ENCODE peak calls at places on chromosomes 12 and 14, in seven cellular contexts. F, L, Y, M, I, Z and K are unnamed samples.

GRCh38 chr12:22978962-22979361 is 354.0 kb downstream of the ETNK1 start:
- DNase-seq in F (peak; percentile 94), I (no peak), L (peak; percentile 87), Z (no peak), Y (peak; percentile 80), M (peak; percentile 97), K (peak; percentile 88)

GRCh38 chr14:89667983-89668382 is 250.9 kb upstream of the FOXN3 start:
- DNase-seq in F (no peak), Z (no peak), Y (no peak), M (peak; percentile 91), L (peak; percentile 7), I (no peak), K (peak; percentile 8)

GRCh38 chr14:71395151-71395604 is 487.9 kb downstream of the PCNX1 start:
- DNase-seq in Z (no peak), F (peak; percentile 35), Y (no peak), M (peak; percentile 27), I (no peak), L (peak; percentile 12), K (no peak)

GRCh38 chr12:71536939-71537622 is 97.5 kb downstream of the LGR5 start:
- DNase-seq in Y (no peak), F (no peak), I (no peak), L (no peak), Z (no peak), M (no peak), K (no peak)

GRCh38 chr14:35390577-35391387 is 13.8 kb downstream of the NFKBIA start:
- DNase-seq in M (peak; percentile 74), Y (no peak), Z (no peak), L (peak; percentile 51), F (peak; percentile 79), I (no peak), K (peak; percentile 28)

GRCh38 chr12:124286414-124286813 is 8.5 kb upstream of the RFLNA start:
- DNase-seq in Z (no peak), M (peak; percentile 78), Y (no peak), L (no peak), I (no peak), F (peak; percentile 85), K (no peak)

GRCh38 chr12:24838531-24838950 is 110.4 kb downstream of the BCAT1 start:
- DNase-seq in F (no peak), M (peak; percentile 84), I (peak; percentile 53), Y (peak; percentile 74), Z (peak; percentile 87), L (peak; percentile 83), K (peak; percentile 100)

GRCh38 chr12:105331805-105332251 is 1.3 kb downstream of the C12orf75 start:
- DNase-seq in M (no peak), Y (no peak), L (peak; percentile 12), Z (no peak), F (no peak), I (peak; percentile 37), K (no peak)

GRCh38 chr12:52046859-52047258 is 4.4 kb upstream of the NR4A1 start:
- DNase-seq in F (no peak), I (no peak), Y (no peak), M (no peak), Z (no peak), L (no peak), K (no peak)

GRCh38 chr14:105150026-105150367 is 18.6 kb downstream of the JAG2 start:
- DNase-seq in Y (no peak), I (no peak), L (no peak), F (no peak), M (no peak), Z (no peak), K (no peak)

GRCh38 chr12:83468988-83469908 is 782.5 kb downstream of the TMTC2 start:
- DNase-seq in M (peak; percentile 21), I (no peak), Z (no peak), Y (no peak), L (no peak), F (no peak), K (no peak)

GRCh38 chr12:126952106-126953007 is 1314.6 kb upstream of the TMEM132C start:
- DNase-seq in Z (no peak), F (no peak), I (peak; percentile 48), M (peak; percentile 59), Y (no peak), L (no peak), K (no peak)

GRCh38 chr14:52011557-52011956 is 22.2 kb downstream of the RTRAF start:
- DNase-seq in I (no peak), M (no peak), Y (no peak), Z (no peak), F (no peak), L (no peak), K (no peak)

GRCh38 chr14:52015411-52016030 is 26.2 kb downstream of the RTRAF start:
- DNase-seq in I (peak; percentile 85), Y (no peak), Z (no peak), M (peak; percentile 23), L (peak; percentile 41), F (peak; percentile 16), K (peak; percentile 23)

GRCh38 chr14:52014601-52015267 is 25.4 kb downstream of the RTRAF start:
- DNase-seq in Y (no peak), F (no peak), I (no peak), Z (no peak), M (no peak), L (no peak), K (no peak)

GRCh38 chr14:52012635-52013034 is 23.3 kb downstream of the RTRAF start:
- DNase-seq in F (no peak), Z (no peak), I (no peak), M (no peak), L (no peak), Y (no peak), K (peak; percentile 67)

DNA sequence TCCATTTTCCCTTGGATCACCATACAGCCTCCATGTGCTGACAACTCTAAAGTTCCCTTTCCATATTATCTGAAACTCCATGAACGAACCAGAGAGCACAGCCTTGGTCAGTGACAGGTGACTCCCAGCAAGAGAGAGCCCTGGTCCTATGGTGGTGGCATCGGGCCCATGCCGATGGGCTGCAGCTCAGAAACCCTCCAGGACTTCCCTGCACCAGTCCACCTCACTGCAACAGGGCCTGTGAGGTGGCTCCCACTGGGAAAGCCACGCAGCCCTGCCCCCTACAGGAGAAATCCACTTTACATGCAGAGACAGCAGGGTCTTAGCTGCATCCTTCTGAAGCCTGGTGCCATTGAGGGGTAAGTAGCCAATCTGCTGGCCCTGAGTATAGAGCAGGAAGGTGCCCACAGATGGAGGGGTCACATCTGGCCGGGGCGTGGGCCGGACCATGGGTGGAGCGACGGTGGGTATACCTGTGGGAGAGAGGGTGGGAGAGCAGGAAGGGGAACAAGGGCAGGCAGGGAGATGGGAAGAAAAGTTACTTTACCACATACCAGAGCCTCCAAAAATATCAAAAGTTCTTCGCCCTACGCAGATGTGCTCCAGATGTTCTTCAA is 24.7 kb downstream of the RTRAF start:
- DNase-seq in L (no peak), Y (no peak), Z (no peak), I (no peak), F (no peak), M (no peak), K (no peak)
- TF ChIP-seq CTCF in L (peak; percentile 64), Y (peak; percentile 16), Z (no peak), I (peak; percentile 11), F (peak; percentile 36), M (no peak), K (peak; percentile 27)

GRCh38 chr12:96424601-96425000 is 24.4 kb upstream of the CDK17 start:
- DNase-seq in L (no peak), I (no peak), Y (no peak), M (peak; percentile 46), F (no peak), Z (no peak), K (no peak)

GRCh38 chr12:96431067-96431466 is 30.8 kb upstream of the CDK17 start:
- DNase-seq in Y (no peak), M (no peak), F (no peak), I (no peak), L (no peak), Z (no peak), K (no peak)

GRCh38 chr12:96425321-96425720 is 25.1 kb upstream of the CDK17 start:
- DNase-seq in L (peak; percentile 85), Y (peak; percentile 80), M (peak; percentile 95), F (peak; percentile 80), Z (no peak), I (no peak), K (peak; percentile 98)

GRCh38 chr12:96425973-96426372 is 25.7 kb upstream of the CDK17 start:
- DNase-seq in Z (no peak), L (no peak), M (peak; percentile 54), I (no peak), F (peak; percentile 83), Y (peak; percentile 54), K (peak; percentile 91)

GRCh38 chr12:96427269-96427729 is 27.1 kb upstream of the CDK17 start:
- DNase-seq in L (peak; percentile 100), F (peak; percentile 100), Z (no peak), M (peak; percentile 100), Y (peak; percentile 100), I (no peak), K (peak; percentile 100)
- H3K4me3 ChIP-seq in L (peak overlapping the region; percentile 36), F (peak overlapping the region; percentile 9), Z (no peak overlapping the region), M (peak overlapping the region; percentile 54), Y (peak overlapping the region; percentile 63), I (no peak overlapping the region), K (peak overlapping the region; percentile 58)

DNA sequence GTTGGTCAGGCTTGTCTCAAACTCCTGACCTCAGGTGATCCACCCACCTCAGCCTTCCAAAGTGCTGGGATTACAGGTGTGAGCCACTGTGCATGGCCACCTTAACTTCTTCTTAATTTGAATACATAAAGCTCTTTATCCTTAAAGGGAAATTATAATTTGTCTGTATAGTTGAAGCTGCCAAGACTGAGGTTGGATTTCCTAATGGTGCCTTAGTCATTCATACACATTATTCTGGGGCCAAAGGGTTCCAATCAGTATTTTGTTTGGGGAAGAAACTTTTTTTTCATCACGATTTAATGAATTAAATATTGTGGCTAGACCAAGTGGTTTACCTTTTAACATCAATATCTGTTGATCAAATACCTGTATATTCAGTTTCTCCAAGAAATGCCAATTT is 135.9 kb downstream of the SYT1 start:
- DNase-seq in F (no peak), Z (no peak), Y (no peak), L (no peak), M (peak; percentile 17), I (no peak), K (no peak)
- TF ChIP-seq CTCF in F (no peak), Z (no peak), Y (no peak), L (no peak), M (no peak), I (no peak), K (no peak)

GRCh38 chr14:69615471-69616407 is 4.3 kb downstream of the SUSD6 start:
- DNase-seq in F (peak; percentile 48), Z (no peak), I (peak; percentile 79), Y (peak; percentile 45), L (peak; percentile 78), M (peak; percentile 81), K (peak; percentile 86)
- H3K4me3 ChIP-seq in F (no peak overlapping the region), Z (no peak overlapping the region), I (no peak overlapping the region), Y (peak overlapping the region; percentile 38), L (peak overlapping the region; percentile 3), M (peak overlapping the region; percentile 39), K (peak overlapping the region; percentile 37)

GRCh38 chr14:51216602-51217001 is 23.4 kb upstream of the TMX1 start:
- DNase-seq in Y (no peak), M (no peak), L (no peak), I (no peak), Z (no peak), F (no peak), K (no peak)

GRCh38 chr14:51225751-51226150 is 14.3 kb upstream of the TMX1 start:
- DNase-seq in L (no peak), Z (no peak), Y (peak; percentile 10), M (no peak), I (no peak), F (no peak), K (peak; percentile 82)

GRCh38 chr14:51224551-51224950 is 15.5 kb upstream of the TMX1 start:
- DNase-seq in Z (no peak), L (no peak), I (no peak), Y (no peak), F (peak; percentile 74), M (peak; percentile 60), K (no peak)

GRCh38 chr14:51219473-51220448 is 20.3 kb upstream of the TMX1 start:
- DNase-seq in M (peak; percentile 30), Y (no peak), F (peak; percentile 21), L (peak; percentile 29), I (peak; percentile 28), Z (no peak), K (peak; percentile 57)
- TF ChIP-seq CTCF in M (peak; percentile 62), Y (peak; percentile 75), F (peak; percentile 30), L (peak; percentile 55), I (peak; percentile 36), Z (peak; percentile 9), K (peak; percentile 69)